ENCODE peak calls at places on chromosomes 5 and 9, in eight cellular contexts. Y, V, Z, O, D, T, J and L are unnamed samples.

GRCh38 chr9:125075997-125076396 is 67.3 kb downstream of the SCAI start:
- DNase-seq in Y (no peak), J (no peak), T (no peak), Z (no peak), O (no peak), D (no peak), V (no peak), L (no peak)

GRCh38 chr9:114988962-114989599 is 58.7 kb upstream of the TNFSF8 start:
- DNase-seq in Z (no peak), V (no peak), O (peak), J (no peak), T (no peak), Y (peak), D (peak), L (no peak)

GRCh38 chr9:16223074-16223871 is 647.2 kb downstream of the BNC2 start:
- DNase-seq in V (no peak), O (peak), Z (no peak), J (no peak), Y (no peak), D (peak), T (no peak), L (no peak)

GRCh38 chr9:78207319-78207718 is 28.6 kb upstream of the CEP78 start:
- DNase-seq in J (no peak), O (no peak), D (no peak), T (no peak), Z (no peak), V (no peak), Y (no peak), L (no peak)

GRCh38 chr9:121584421-121584820 is 67.0 kb upstream of the DAB2IP start:
- DNase-seq in T (no peak), V (no peak), O (no peak), Z (no peak), Y (no peak), J (no peak), D (no peak), L (no peak)

GRCh38 chr5:178384815-178385471 is 152.3 kb upstream of the PHYKPL start:
- DNase-seq in J (no peak), O (no peak), Z (no peak), D (no peak), V (no peak), T (no peak), Y (no peak), L (no peak)

GRCh38 chr5:59496524-59497134 is 396.9 kb downstream of the PDE4D start:
- DNase-seq in Y (peak), T (no peak), J (no peak), Z (peak), V (no peak), D (peak), O (peak), L (no peak)

GRCh38 chr5:151001436-151001835 is 19.0 kb upstream of the GPX3 start:
- DNase-seq in V (no peak), O (no peak), J (no peak), Y (no peak), D (no peak), T (no peak), Z (no peak), L (no peak)

GRCh38 chr5:135222171-135222681 is 176.8 kb downstream of the MACROH2A1 start:
- DNase-seq in J (peak), V (no peak), D (peak), O (no peak), Z (no peak), T (no peak), Y (no peak), L (no peak)

GRCh38 chr9:95499847-95500246 is 16.9 kb downstream of the PTCH1 start:
- DNase-seq in J (no peak), V (no peak), O (peak), T (no peak), D (no peak), Y (no peak), Z (no peak), L (no peak)

GRCh38 chr5:156444737-156445136 is 117.8 kb downstream of the SGCD start:
- DNase-seq in Z (no peak), V (no peak), J (no peak), Y (no peak), T (no peak), D (no peak), O (no peak), L (no peak)

GRCh38 chr5:59769832-59770231 is 123.7 kb downstream of the PDE4D start:
- DNase-seq in O (no peak), Y (no peak), T (no peak), V (no peak), D (peak), J (no peak), Z (no peak), L (no peak)

GRCh38 chr5:34452170-34452828 is 203.8 kb upstream of the RAI14 start:
- DNase-seq in O (peak), T (no peak), V (no peak), Z (no peak), Y (no peak), D (peak), J (no peak), L (no peak)

GRCh38 chr9:25691786-25692185 is 13.5 kb upstream of the TUSC1 start:
- DNase-seq in Y (no peak), T (no peak), V (no peak), O (peak), D (no peak), J (no peak), Z (no peak), L (no peak)

GRCh38 chr9:123609844-123610243 is 253.8 kb downstream of the CRB2 start:
- DNase-seq in T (no peak), Y (no peak), D (no peak), O (no peak), V (no peak), J (no peak), Z (no peak), L (no peak)

GRCh38 chr5:144179226-144179625 is 8.6 kb downstream of the KCTD16 start:
- DNase-seq in Y (no peak), D (no peak), O (no peak), T (no peak), Z (no peak), J (no peak), V (no peak), L (no peak)

GRCh38 chr5:6543346-6543730 is 89.5 kb downstream of the NSUN2 start:
- DNase-seq in T (no peak), Z (no peak), V (no peak), Y (no peak), O (no peak), J (no peak), D (no peak), L (no peak)

GRCh38 chr9:78021692-78022091 is 9.9 kb downstream of the GNAQ start:
- DNase-seq in O (no peak), V (no peak), D (no peak), Y (no peak), Z (no peak), T (no peak), J (no peak), L (no peak)

GRCh38 chr5:91386120-91386519 is 3.0 kb upstream of the ARRDC3 start:
- DNase-seq in Z (no peak), J (no peak), Y (no peak), T (no peak), V (no peak), D (no peak), O (no peak), L (no peak)

GRCh38 chr5:170693701-170694100 is 89.8 kb upstream of the GABRP start:
- DNase-seq in Y (no peak), V (no peak), O (no peak), Z (no peak), D (no peak), T (no peak), J (no peak), L (no peak)

GRCh38 chr9:126050605-126050990 is 276.0 kb upstream of the MVB12B start:
- DNase-seq in D (no peak), O (no peak), Y (no peak), T (no peak), J (no peak), V (no peak), Z (no peak), L (no peak)

GRCh38 chr5:171418316-171418981 is 998 bp upstream of the FGF18 start:
- DNase-seq in D (peak), T (peak), O (peak), J (peak), V (peak), Z (peak), Y (peak), L (peak)

GRCh38 chr9:18857769-18858168 is 175.2 kb downstream of the SAXO1 start:
- DNase-seq in T (no peak), D (no peak), V (no peak), Z (no peak), Y (no peak), O (peak), J (no peak), L (no peak)

GRCh38 chr5:81147970-81148571 is 85.1 kb upstream of the CKMT2 start:
- DNase-seq in O (no peak), V (no peak), Y (no peak), D (no peak), Z (no peak), J (no peak), T (no peak), L (no peak)

GRCh38 chr9:116151966-116152381 is 1.6 kb upstream of the PAPPA start:
- DNase-seq in Z (no peak), V (no peak), O (peak), J (no peak), Y (no peak), T (no peak), D (peak), L (no peak)

GRCh38 chr5:83570916-83571315 is 99.4 kb downstream of the VCAN start:
- DNase-seq in T (no peak), D (peak), J (no peak), V (no peak), Y (no peak), Z (no peak), O (no peak), L (no peak)

GRCh38 chr5:32044904-32045303 is 129.2 kb downstream of the GOLPH3 start:
- DNase-seq in Y (no peak), T (no peak), V (no peak), D (peak), Z (no peak), J (no peak), O (peak), L (no peak)

GRCh38 chr5:12246016-12246415 is 341.8 kb upstream of the CTNND2 start:
- DNase-seq in O (no peak), V (no peak), T (no peak), D (peak), J (no peak), Z (no peak), Y (no peak), L (no peak)

GRCh38 chr5:127076730-127077129 is 3.4 kb upstream of the C5orf63 start:
- DNase-seq in O (peak), Z (no peak), Y (no peak), D (peak), V (no peak), T (no peak), J (no peak), L (no peak)

GRCh38 chr9:107389617-107390071 is 99.9 kb downstream of the KLF4 start:
- DNase-seq in Y (no peak), T (no peak), Z (no peak), V (no peak), J (no peak), D (peak), O (peak), L (no peak)

GRCh38 chr5:169628891-169629290 is 8.2 kb upstream of the DOCK2 start:
- DNase-seq in J (no peak), D (no peak), T (no peak), V (no peak), Z (no peak), Y (no peak), O (peak), L (no peak)

DNA sequence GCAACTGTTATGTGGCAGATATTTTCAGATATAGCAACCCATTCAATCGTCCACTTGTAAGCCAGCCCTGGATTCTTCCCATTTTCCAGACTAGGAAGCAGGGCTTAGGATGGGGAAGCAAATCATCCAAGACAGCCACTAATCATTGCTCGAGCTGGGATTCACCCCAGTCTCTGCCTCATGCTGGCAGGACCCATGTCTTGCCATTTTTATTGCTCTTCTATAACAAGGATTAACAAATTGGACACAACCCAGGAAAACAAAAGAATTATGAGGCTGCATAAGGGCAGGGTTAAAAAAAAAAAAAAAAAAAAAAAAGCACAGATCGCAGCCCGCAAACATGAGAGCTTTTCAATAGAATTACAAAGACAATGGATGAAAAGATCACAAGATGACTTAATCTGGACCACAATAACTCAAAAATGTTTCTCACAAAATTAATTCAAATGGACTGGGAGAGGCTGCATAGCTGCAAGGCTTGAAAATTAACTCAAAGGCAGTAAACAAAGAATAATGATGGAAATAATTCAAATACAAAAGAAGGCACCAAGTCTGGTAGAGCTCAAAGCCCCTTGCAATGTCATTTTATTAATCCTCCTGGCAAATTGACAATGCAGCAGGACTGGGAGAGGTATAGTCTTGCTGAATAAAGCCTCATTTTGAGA is 40.6 kb downstream of the ASTN2 start:
- DNase-seq in D (no peak), V (no peak), O (no peak), J (no peak), T (no peak), Z (no peak), Y (no peak), L (no peak)
- TF ChIP-seq CTCF in D (no peak), V (no peak), O (no peak), J (no peak), T (no peak), Z (no peak), Y (no peak), L (no peak)

DNA sequence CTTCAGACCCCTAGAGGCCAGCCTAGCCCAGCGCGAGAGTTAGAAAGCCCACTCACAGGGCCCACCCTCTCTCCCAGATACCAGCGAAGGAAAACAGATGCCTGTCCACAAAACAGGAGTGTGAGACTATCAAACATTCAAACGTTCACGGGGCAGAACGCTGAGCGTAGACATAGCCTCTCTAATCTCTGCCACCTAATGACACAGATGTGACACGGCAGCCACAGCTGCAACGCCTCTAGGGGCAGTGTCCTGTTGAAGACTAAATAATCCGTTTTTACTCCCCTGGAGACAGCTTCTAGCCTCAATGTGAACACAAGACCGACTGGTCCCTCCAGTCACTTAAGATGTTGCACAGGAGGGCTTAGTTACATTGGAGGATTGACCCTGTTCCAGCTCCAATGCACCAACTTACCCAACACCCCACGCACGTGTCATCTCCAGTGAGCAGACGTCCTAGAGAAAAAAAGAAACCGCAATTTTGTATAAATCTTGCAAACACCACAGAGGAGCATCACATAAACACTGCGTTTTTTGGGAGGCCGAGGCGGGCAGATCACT is 14.3 kb downstream of the DIPK1B start:
- DNase-seq in Y (peak), Z (peak), O (peak), J (no peak), T (no peak), D (peak), V (no peak), L (no peak)
- TF ChIP-seq CTCF in Y (peak), Z (peak), O (peak), J (no peak), T (no peak), D (peak), V (peak), L (peak)

GRCh38 chr9:93826905-93827544 is 128.1 kb downstream of the BARX1 start:
- DNase-seq in V (no peak), J (no peak), O (no peak), Y (no peak), T (no peak), D (no peak), Z (no peak), L (no peak)

GRCh38 chr9:93827545-93828330 is 127.4 kb downstream of the BARX1 start:
- DNase-seq in T (peak), J (peak), V (peak), Z (peak), D (peak), Y (peak), O (peak), L (peak)

GRCh38 chr9:93825348-93826115 is 129.6 kb downstream of the BARX1 start:
- DNase-seq in Z (no peak), V (no peak), J (no peak), D (no peak), T (no peak), Y (peak), O (no peak), L (no peak)

GRCh38 chr9:93824386-93825294 is 130.5 kb downstream of the BARX1 start:
- DNase-seq in D (no peak), Z (no peak), J (no peak), O (no peak), Y (peak), V (no peak), T (no peak), L (no peak)

DNA sequence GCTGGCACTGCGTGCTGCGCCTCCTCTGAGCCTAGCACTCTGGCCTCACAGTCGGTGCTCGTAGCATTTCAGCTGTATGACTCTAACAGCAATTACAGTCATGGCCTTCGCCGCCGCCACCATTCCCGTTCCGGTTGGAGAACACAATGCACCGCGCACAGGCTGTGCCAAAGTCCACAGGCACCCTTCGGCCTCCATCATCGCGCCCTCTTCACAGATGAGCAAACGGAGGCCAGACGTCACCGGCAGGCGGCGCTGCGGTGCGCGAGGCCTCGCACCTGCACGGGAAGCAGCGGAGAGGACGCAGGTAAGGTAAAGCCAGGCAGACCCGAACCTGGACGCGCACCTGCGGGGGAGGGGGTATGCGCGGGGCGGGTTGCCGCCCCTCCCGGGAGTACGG is 128.9 kb downstream of the BARX1 start:
- DNase-seq in D (no peak), T (no peak), J (no peak), O (no peak), Y (peak), Z (no peak), V (no peak), L (peak)
- TF ChIP-seq CTCF in D (no peak), T (no peak), J (no peak), O (peak), Y (no peak), Z (no peak), V (peak), L (peak)

GRCh38 chr5:27026059-27026458 is 12.3 kb downstream of the CDH9 start:
- DNase-seq in J (no peak), D (no peak), V (no peak), T (no peak), O (no peak), Z (no peak), Y (no peak), L (no peak)

GRCh38 chr5:27015758-27016157 is 22.6 kb downstream of the CDH9 start:
- DNase-seq in Z (no peak), T (no peak), Y (no peak), O (no peak), J (no peak), D (peak), V (no peak), L (no peak)

GRCh38 chr5:27026791-27027190 is 11.6 kb downstream of the CDH9 start:
- DNase-seq in J (no peak), Z (no peak), V (no peak), Y (no peak), D (peak), O (no peak), T (no peak), L (no peak)

DNA sequence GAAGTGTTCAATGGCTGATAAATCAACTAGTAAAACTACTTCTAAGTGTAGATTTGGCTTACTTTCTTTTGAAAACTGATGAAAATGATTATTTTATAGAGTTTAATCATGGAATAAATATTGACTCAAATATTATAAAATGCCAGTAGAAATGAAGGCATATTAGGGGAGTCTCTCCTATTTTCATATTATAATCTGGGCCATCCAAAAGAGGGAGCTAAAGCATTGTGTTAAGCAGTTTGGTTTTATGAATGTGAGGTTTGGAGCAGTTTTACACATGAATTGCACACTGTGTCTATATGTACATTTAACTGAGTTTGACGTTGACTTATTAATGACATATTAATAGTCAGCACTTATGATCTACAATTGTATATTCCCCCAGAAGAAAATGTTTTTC is 17.4 kb downstream of the CDH9 start:
- DNase-seq in J (no peak), D (peak), T (no peak), V (peak), Z (no peak), O (peak), Y (no peak), L (no peak)
- TF ChIP-seq CTCF in J (no peak), D (peak), T (no peak), V (peak), Z (no peak), O (peak), Y (no peak), L (peak)

DNA sequence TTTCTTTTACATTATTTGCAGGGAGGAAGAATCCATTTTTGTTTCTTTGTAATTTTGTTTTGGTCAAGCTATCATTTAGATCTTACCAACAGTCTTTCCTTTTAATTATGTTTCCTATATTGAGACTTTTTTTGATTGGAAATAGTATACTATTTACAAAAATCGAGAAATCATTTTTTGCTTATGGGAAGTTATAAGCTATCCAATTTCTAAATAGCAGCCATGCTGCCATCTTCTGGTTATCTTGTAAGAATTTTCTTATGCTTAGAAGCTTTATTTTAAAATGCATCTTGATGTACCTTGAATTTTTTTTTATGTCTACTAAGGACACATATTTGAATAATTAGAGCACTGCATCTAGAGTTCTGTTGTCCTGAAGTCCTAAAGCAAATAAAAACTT is 821.2 kb downstream of the PTPRD start:
- DNase-seq in O (peak), V (peak), D (peak), T (no peak), Z (peak), J (no peak), Y (no peak), L (no peak)
- TF ChIP-seq CTCF in O (peak), V (no peak), D (no peak), T (peak), Z (peak), J (no peak), Y (no peak), L (peak)

GRCh38 chr9:120366646-120367019 is 213.3 kb downstream of the CDK5RAP2 start:
- DNase-seq in Z (no peak), V (peak), Y (no peak), T (no peak), J (no peak), O (peak), D (peak), L (no peak)
- TF ChIP-seq CTCF in Z (no peak), V (peak), Y (no peak), T (no peak), J (no peak), O (peak), D (peak), L (peak)